ENCODE peak calls at places on chromosomes 4 and X, in ten cellular contexts. M is cardiac fibroblast, A is fibroblast of mammary gland, V is WTC11, W is endodermal cell, P is thoracic aorta, O is pancreas, J is endothelial cell of umbilical vein, E is AG09309, D is right lobe of liver. T is an unnamed sample.

GRCh38 chrX:149962859-149963757 is 24.8 kb upstream of the EOLA2 start:
- DNase-seq in M (peak), A (peak), V (peak), W (peak), P (no peak), O (no peak), J (peak), E (peak), D (peak), T (peak)

GRCh38 chr4:149531861-149532260 is 283.8 kb downstream of the IQCM start:
- DNase-seq in M (peak), A (peak), V (no peak), W (no peak), P (no peak), O (no peak), J (no peak), E (no peak), D (no peak), T (peak)

GRCh38 chr4:127604949-127605709 is 27.6 kb upstream of the INTU start:
- DNase-seq in M (peak), A (peak), V (peak), W (peak), P (no peak), O (no peak), J (peak), E (no peak), D (no peak), T (peak)

GRCh38 chr4:37767546-37767945 is 58.9 kb upstream of the PGM2 start:
- DNase-seq in M (peak), A (peak), V (no peak), W (no peak), P (no peak), O (peak), J (peak), E (no peak), D (no peak), T (peak)

GRCh38 chrX:110182362-110182761 is 135.5 kb downstream of the AMMECR1 start:
- DNase-seq in M (no peak), A (peak), V (no peak), W (no peak), P (no peak), O (no peak), J (no peak), E (no peak), D (no peak), T (peak)

GRCh38 chrX:104013158-104013557 is 350 bp downstream of the H2BW1 start:
- DNase-seq in M (no peak), A (no peak), V (no peak), W (no peak), P (no peak), O (no peak), J (no peak), E (no peak), D (no peak), T (no peak)

GRCh38 chr4:121140712-121141111 is 23.4 kb downstream of the TNIP3 start:
- DNase-seq in M (peak), A (peak), V (no peak), W (no peak), P (no peak), O (no peak), J (no peak), E (peak), D (no peak), T (peak)

GRCh38 chrX:2848806-2849420 is 20.2 kb downstream of the GYG2 start:
- DNase-seq in M (peak), A (peak), V (no peak), W (peak), P (no peak), O (no peak), J (no peak), E (peak), D (no peak), T (peak)

GRCh38 chr4:33924239-33924638 is 2320.1 kb downstream of the ARAP2 start:
- DNase-seq in M (peak), A (peak), V (peak), W (peak), P (no peak), O (no peak), J (peak), E (peak), D (no peak), T (peak)

GRCh38 chr4:144906181-144906895 is 191.7 kb downstream of the ANAPC10 start:
- DNase-seq in M (peak), A (no peak), V (no peak), W (no peak), P (no peak), O (no peak), J (peak), E (no peak), D (no peak), T (no peak)

GRCh38 chrX:37786666-37787337 is 6.9 kb downstream of the CYBB start:
- DNase-seq in M (no peak), A (no peak), V (no peak), W (no peak), P (no peak), O (no peak), J (no peak), E (no peak), D (no peak), T (no peak)

GRCh38 chr4:121030711-121031110 is 41.6 kb downstream of the NDNF start:
- DNase-seq in M (no peak), A (peak), V (no peak), W (no peak), P (no peak), O (no peak), J (no peak), E (no peak), D (no peak), T (peak)

GRCh38 chrX:23773601-23774175 is 9.3 kb upstream of the SAT1 start:
- DNase-seq in M (peak), A (no peak), V (no peak), W (no peak), P (no peak), O (no peak), J (peak), E (no peak), D (no peak), T (no peak)

GRCh38 chrX:85109235-85109634 is 105.6 kb downstream of the APOOL start:
- DNase-seq in M (peak), A (peak), V (peak), W (peak), P (no peak), O (no peak), J (no peak), E (no peak), D (no peak), T (no peak)

GRCh38 chr4:675980-676870 is 1.9 kb downstream of the MYL5 start:
- DNase-seq in M (no peak), A (no peak), V (no peak), W (no peak), P (no peak), O (no peak), J (no peak), E (no peak), D (no peak), T (no peak)

GRCh38 chrX:136768469-136769084 is 12.2 kb downstream of the ARHGEF6 start:
- DNase-seq in M (peak), A (peak), V (peak), W (peak), P (no peak), O (no peak), J (no peak), E (peak), D (no peak), T (peak)

GRCh38 chr4:82172186-82172585 is 201.6 kb downstream of the HNRNPD start:
- DNase-seq in M (no peak), A (no peak), V (no peak), W (no peak), P (no peak), O (no peak), J (no peak), E (no peak), D (no peak), T (no peak)

GRCh38 chrX:43176686-43177085 is 398.7 kb upstream of the PPP1R2C start:
- DNase-seq in M (no peak), A (no peak), V (no peak), W (no peak), P (no peak), O (no peak), J (no peak), E (no peak), D (no peak), T (peak)

GRCh38 chr4:161856711-161857326 is 307.0 kb downstream of the FSTL5 start:
- DNase-seq in M (no peak), A (no peak), V (no peak), W (no peak), P (no peak), O (no peak), J (no peak), E (no peak), D (no peak), T (no peak)

GRCh38 chr4:107834241-107834856 is 9.6 kb downstream of the SGMS2 start:
- DNase-seq in M (no peak), A (peak), V (no peak), W (no peak), P (no peak), O (no peak), J (no peak), E (no peak), D (no peak), T (no peak)
- TF ChIP-seq CTCF in M (no peak), A (no peak), V (no peak), W (no peak), P (no peak), O (no peak), J (no peak), E (no peak), D (no peak), T (no peak)

GRCh38 chr4:151644625-151645024 is 116.2 kb downstream of the GATB start:
- DNase-seq in M (no peak), A (no peak), V (peak), W (peak), P (no peak), O (no peak), J (peak), E (no peak), D (no peak), T (no peak)
- TF ChIP-seq CTCF in M (peak), A (peak), V (peak), W (peak), P (no peak), O (no peak), J (peak), E (peak), D (no peak), T (peak)

GRCh38 chr4:87058272-87059073 is 123.7 kb downstream of the AFF1 start:
- DNase-seq in M (no peak), A (no peak), V (no peak), W (peak), P (no peak), O (no peak), J (no peak), E (no peak), D (no peak), T (no peak)
- TF ChIP-seq CTCF in M (peak), A (no peak), V (no peak), W (peak), P (no peak), O (no peak), J (no peak), E (no peak), D (no peak), T (no peak)

GRCh38 chr4:174864031-174864430 is 35.0 kb upstream of the GLRA3 start:
- DNase-seq in M (no peak), A (no peak), V (no peak), W (no peak), P (no peak), O (no peak), J (no peak), E (no peak), D (no peak), T (no peak)

GRCh38 chr4:174870311-174870710 is 41.3 kb upstream of the GLRA3 start:
- DNase-seq in M (no peak), A (no peak), V (no peak), W (no peak), P (no peak), O (no peak), J (no peak), E (no peak), D (no peak), T (no peak)

GRCh38 chr4:174869334-174869733 is 40.3 kb upstream of the GLRA3 start:
- DNase-seq in M (no peak), A (peak), V (no peak), W (no peak), P (no peak), O (no peak), J (no peak), E (no peak), D (no peak), T (no peak)

GRCh38 chr4:174867893-174868292 is 38.8 kb upstream of the GLRA3 start:
- DNase-seq in M (no peak), A (no peak), V (no peak), W (no peak), P (no peak), O (no peak), J (no peak), E (no peak), D (no peak), T (no peak)

GRCh38 chr4:174865418-174865985 is 36.5 kb upstream of the GLRA3 start:
- DNase-seq in M (no peak), A (peak), V (no peak), W (no peak), P (no peak), O (no peak), J (no peak), E (no peak), D (no peak), T (no peak)
- TF ChIP-seq CTCF in M (no peak), A (no peak), V (no peak), W (no peak), P (no peak), O (no peak), J (no peak), E (no peak), D (no peak), T (no peak)

GRCh38 chr4:155573126-155573525 is 93.5 kb upstream of the GUCY1A1 start:
- DNase-seq in M (no peak), A (no peak), V (no peak), W (no peak), P (no peak), O (no peak), J (no peak), E (no peak), D (no peak), T (no peak)

GRCh38 chr4:155569960-155570515 is 96.6 kb upstream of the GUCY1A1 start:
- DNase-seq in M (peak), A (peak), V (no peak), W (no peak), P (no peak), O (no peak), J (peak), E (peak), D (no peak), T (peak)

GRCh38 chr4:155570661-155571060 is 96.0 kb upstream of the GUCY1A1 start:
- DNase-seq in M (no peak), A (no peak), V (no peak), W (no peak), P (no peak), O (no peak), J (no peak), E (no peak), D (no peak), T (no peak)

GRCh38 chr4:155572106-155572703 is 94.4 kb upstream of the GUCY1A1 start:
- DNase-seq in M (no peak), A (peak), V (no peak), W (no peak), P (no peak), O (no peak), J (no peak), E (no peak), D (no peak), T (no peak)

DNA sequence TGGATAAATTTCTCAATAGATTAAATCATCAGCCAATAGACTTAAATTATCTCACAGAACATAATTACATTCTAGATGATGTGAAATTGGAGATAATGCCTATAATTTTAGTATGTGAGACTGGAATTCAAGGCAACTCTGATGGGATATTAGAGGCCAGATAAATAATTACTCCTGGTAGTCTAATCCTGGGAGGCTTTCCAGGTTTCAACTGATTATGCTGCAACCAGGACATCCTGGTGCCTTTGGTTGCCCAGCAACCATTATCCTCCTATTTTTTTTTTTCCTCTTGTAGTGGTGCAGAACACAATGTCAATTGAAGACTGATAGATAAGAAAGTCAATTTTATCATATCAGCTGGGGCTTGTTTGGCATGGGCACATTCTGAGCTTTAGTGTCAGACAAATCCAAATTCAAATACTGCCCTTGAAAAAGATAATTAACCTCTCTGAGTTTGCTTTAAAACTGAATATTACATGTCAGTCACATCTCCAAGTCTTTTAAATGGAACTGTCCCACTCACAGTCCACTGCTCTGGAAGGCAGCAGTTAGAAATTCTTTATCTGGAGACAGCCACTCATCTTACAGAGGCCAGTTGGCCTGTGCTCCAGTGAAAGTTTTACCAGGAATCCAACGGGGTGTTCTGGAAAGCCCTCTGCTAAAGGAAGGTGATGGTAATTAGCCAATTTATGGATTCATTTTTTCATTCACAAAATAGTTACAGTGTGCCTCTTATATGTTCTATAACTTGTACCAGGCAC is 95.3 kb upstream of the GUCY1A1 start:
- DNase-seq in M (peak), A (no peak), V (no peak), W (no peak), P (no peak), O (no peak), J (peak), E (no peak), D (no peak), T (no peak)
- TF ChIP-seq CTCF in M (no peak), A (no peak), V (no peak), W (no peak), P (no peak), O (no peak), J (no peak), E (no peak), D (no peak), T (no peak)

DNA sequence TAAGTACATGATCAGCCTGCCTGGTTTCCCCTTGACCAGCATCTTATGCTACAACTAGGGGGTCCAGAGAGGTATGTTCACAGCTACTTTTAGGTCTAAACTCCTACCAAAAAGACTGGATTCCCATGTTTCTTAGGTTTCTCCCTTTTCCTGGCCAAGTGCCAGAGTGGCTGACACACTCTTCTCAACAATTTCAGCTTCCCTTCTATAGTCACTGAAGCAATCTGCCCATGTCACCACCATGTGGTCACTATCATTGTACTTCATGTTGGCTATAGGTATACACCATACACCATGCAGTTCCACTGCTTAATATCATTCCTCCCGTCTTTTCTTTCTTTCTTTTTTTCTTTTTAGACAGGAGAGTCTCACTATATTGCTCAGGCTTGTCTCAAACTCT is 66.9 kb downstream of the KLHL13 start:
- DNase-seq in M (no peak), A (peak), V (no peak), W (no peak), P (no peak), O (no peak), J (no peak), E (no peak), D (no peak), T (no peak)
- TF ChIP-seq CTCF in M (no peak), A (no peak), V (no peak), W (no peak), P (no peak), O (no peak), J (no peak), E (no peak), D (no peak), T (no peak)

GRCh38 chr4:53547983-53548382 is 43.3 kb downstream of the LNX1 start:
- DNase-seq in M (peak), A (peak), V (no peak), W (no peak), P (no peak), O (no peak), J (peak), E (no peak), D (no peak), T (peak)
- TF ChIP-seq CTCF in M (no peak), A (no peak), V (no peak), W (no peak), P (no peak), O (no peak), J (no peak), E (no peak), D (no peak), T (no peak)

GRCh38 chr4:72557021-72557420 is 12.0 kb downstream of the ADAMTS3 start:
- DNase-seq in M (peak), A (no peak), V (no peak), W (no peak), P (no peak), O (no peak), J (no peak), E (no peak), D (no peak), T (no peak)

GRCh38 chr4:72555377-72555831 is 13.6 kb downstream of the ADAMTS3 start:
- DNase-seq in M (no peak), A (no peak), V (no peak), W (no peak), P (no peak), O (no peak), J (no peak), E (no peak), D (no peak), T (no peak)

GRCh38 chr4:72552447-72552846 is 16.6 kb downstream of the ADAMTS3 start:
- DNase-seq in M (no peak), A (no peak), V (no peak), W (no peak), P (no peak), O (no peak), J (no peak), E (no peak), D (no peak), T (no peak)

GRCh38 chr4:72558655-72559054 is 10.4 kb downstream of the ADAMTS3 start:
- DNase-seq in M (no peak), A (no peak), V (no peak), W (no peak), P (no peak), O (no peak), J (no peak), E (no peak), D (no peak), T (no peak)

DNA sequence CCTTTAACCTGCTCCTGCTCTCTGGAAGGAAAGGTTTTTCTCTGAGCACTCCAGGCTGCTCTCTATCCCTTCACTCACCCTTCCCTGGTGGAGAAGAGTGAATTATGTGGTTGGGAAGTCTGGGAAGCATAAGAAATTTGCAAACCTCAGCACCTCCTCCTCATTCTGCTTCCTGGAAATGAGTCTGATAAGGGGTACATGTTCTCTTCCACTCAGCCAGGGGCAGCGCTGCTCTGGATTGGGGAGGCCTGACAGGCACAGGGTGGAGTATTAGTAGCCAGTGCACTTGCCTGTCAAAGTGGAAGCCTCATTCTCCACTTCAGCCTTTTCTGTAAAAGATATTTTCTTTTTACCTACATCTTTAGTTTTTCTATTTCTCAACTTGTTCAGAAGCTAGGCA is 15.5 kb downstream of the ADAMTS3 start:
- DNase-seq in M (peak), A (no peak), V (peak), W (no peak), P (no peak), O (no peak), J (no peak), E (no peak), D (no peak), T (no peak)
- TF ChIP-seq CTCF in M (no peak), A (no peak), V (no peak), W (no peak), P (no peak), O (no peak), J (no peak), E (no peak), D (no peak), T (no peak)

GRCh38 chr4:48738856-48739255 is 41.2 kb downstream of the FRYL start:
- DNase-seq in M (no peak), A (no peak), V (no peak), W (no peak), P (no peak), O (no peak), J (no peak), E (no peak), D (no peak), T (no peak)
- TF ChIP-seq CTCF in M (no peak), A (no peak), V (no peak), W (no peak), P (no peak), O (no peak), J (no peak), E (no peak), D (no peak), T (no peak)

T was measured in AG10803.